ENCODE peak calls at places on chromosomes 11 and 22, in seven cellular contexts. G is OCI-LY7, S is MM.1S, U is PC-3, J is GM23338, Z is SK-N-SH, W is neural progenitor cell. Q is an unnamed sample.

GRCh38 chr11:34329876-34330275 is 27.9 kb downstream of the ABTB2 start:
- DNase-seq in Z (no peak), G (no peak), J (no peak), W (no peak), S (no peak), U (no peak), Q (no peak)

GRCh38 chr22:30210235-30210831 is 36.2 kb downstream of the LIF start:
- DNase-seq in G (no peak), Z (peak; percentile 15), J (no peak), U (peak; percentile 97), S (no peak), W (peak; percentile 29), Q (peak; percentile 74)

GRCh38 chr22:36486619-36487384 is 5.4 kb upstream of the TXN2 start:
- DNase-seq in G (peak; percentile 53), U (peak; percentile 56), Z (no peak), J (peak; percentile 81), W (peak; percentile 77), S (peak; percentile 69), Q (peak; percentile 80)

GRCh38 chr11:83680351-83680750 is 394.2 kb upstream of the CCDC90B start:
- DNase-seq in G (no peak), Z (peak; percentile 2), U (no peak), S (no peak), W (peak; percentile 44), J (no peak), Q (no peak)

GRCh38 chr11:2348986-2349385 is 28.1 kb upstream of the CD81 start:
- DNase-seq in S (no peak), Z (no peak), U (peak; percentile 7), J (no peak), G (peak; percentile 9), W (no peak), Q (no peak)

GRCh38 chr11:86523738-86524602 is 148.4 kb downstream of the ME3 start:
- DNase-seq in J (no peak), G (no peak), U (peak; percentile 95), S (no peak), Z (no peak), W (no peak), Q (peak; percentile 78)

GRCh38 chr11:103055174-103055890 is 36.6 kb downstream of the DCUN1D5 start:
- DNase-seq in J (peak; percentile 62), G (peak; percentile 54), U (peak; percentile 71), S (peak; percentile 37), Z (peak; percentile 12), W (peak; percentile 61), Q (peak; percentile 66)

GRCh38 chr11:72930011-72930410 is 115.8 kb downstream of the ATG16L2 start:
- DNase-seq in G (no peak), Z (no peak), S (no peak), U (peak; percentile 37), W (peak; percentile 52), J (peak; percentile 60), Q (no peak)

GRCh38 chr22:20604776-20605221 is 97.4 kb downstream of the MED15 start:
- DNase-seq in J (peak; percentile 10), U (no peak), Z (peak; percentile 19), S (no peak), G (no peak), W (no peak), Q (no peak)

GRCh38 chr11:31340903-31341572 is 28.5 kb downstream of the DCDC1 start:
- DNase-seq in J (peak; percentile 66), W (peak; percentile 49), U (peak; percentile 50), S (no peak), Z (peak; percentile 12), G (peak; percentile 24), Q (peak; percentile 37)

GRCh38 chr11:85889676-85890579 is 34.7 kb downstream of the CCDC83 start:
- DNase-seq in W (no peak), Z (no peak), U (peak; percentile 97), G (no peak), J (no peak), S (no peak), Q (peak; percentile 68)

GRCh38 chr11:2520736-2521035 is 75.9 kb downstream of the KCNQ1 start:
- DNase-seq in U (no peak), G (no peak), W (no peak), S (no peak), Z (no peak), J (no peak), Q (no peak)

GRCh38 chr22:50271519-50271970 is 1.4 kb upstream of the MAPK11 start:
- DNase-seq in Z (peak; percentile 93), J (peak; percentile 69), G (peak; percentile 73), W (peak; percentile 96), U (peak; percentile 56), S (peak; percentile 61), Q (peak; percentile 84)

GRCh38 chr22:50272103-50272782 is 2.1 kb upstream of the MAPK11 start:
- DNase-seq in S (no peak), U (no peak), J (no peak), Z (peak; percentile 48), G (no peak), W (peak; percentile 45), Q (no peak)

GRCh38 chr22:50276143-50276542 is 6.0 kb upstream of the MAPK11 start:
- DNase-seq in G (peak; percentile 86), U (peak; percentile 16), J (peak; percentile 71), S (peak; percentile 95), Z (peak; percentile 79), W (no peak), Q (peak; percentile 72)

GRCh38 chr22:50275181-50276055 is 5.2 kb upstream of the MAPK11 start:
- DNase-seq in Z (no peak), U (no peak), J (no peak), W (no peak), G (no peak), S (no peak), Q (no peak)

DNA sequence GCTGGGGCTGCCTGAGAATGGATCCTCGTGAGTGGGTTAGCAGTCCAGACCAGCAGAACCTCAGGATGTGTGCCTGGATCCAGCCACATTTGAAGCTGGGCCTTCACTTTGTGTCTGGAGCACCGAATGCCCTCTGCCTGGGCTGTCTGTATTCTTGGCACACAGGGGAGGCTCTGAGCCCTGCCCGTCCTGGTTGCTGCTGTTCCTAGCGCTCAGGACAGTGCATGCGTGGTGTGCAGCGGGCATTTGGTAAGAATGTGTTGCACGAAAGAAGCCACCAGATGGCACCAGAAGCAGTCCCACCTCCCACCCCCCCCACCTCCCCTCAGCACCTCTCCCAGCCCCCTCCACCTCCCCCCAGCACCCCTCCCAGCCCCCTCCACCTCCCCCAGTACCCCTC is 4.1 kb upstream of the MAPK11 start:
- DNase-seq in W (peak; percentile 81), U (peak; percentile 58), G (peak; percentile 80), Z (peak; percentile 90), S (peak; percentile 65), J (peak; percentile 60), Q (peak; percentile 79)
- TF ChIP-seq CTCF in W (peak; percentile 50), U (no peak), G (peak; percentile 47), Z (peak; percentile 39), S (peak; percentile 26), J (no peak), Q (peak; percentile 49)

DNA sequence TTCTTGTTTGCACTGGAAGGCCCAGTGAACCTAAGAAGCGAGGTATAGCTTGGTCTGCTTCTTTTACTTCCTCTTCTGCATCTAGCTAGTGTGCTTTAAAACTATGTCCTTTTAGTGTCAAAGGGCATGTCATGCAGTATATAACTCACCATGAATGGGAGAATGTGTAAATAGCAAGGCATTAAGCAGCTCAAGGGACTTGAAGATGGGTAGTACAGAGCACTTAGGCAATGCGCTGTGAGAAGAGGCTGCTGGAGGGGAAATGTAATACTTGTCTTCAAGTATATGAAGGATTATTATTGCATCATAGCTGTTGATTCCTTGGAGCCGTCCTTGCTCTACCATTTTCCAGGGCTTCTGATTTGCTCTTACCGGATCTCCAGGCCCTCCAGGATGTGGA is 7.6 kb downstream of the MAML2 start:
- DNase-seq in S (no peak), W (no peak), J (no peak), U (no peak), Z (no peak), G (no peak), Q (no peak)
- TF ChIP-seq EZH2phosphoT487 in S (no peak), W (no peak), J (no peak), U (no peak), Z (no peak), G (no peak), Q (no peak)

GRCh38 chr11:125091877-125092664 is 19.4 kb downstream of the TMEM218 start:
- DNase-seq in J (no peak), U (no peak), Z (no peak), G (no peak), S (no peak), W (peak; percentile 13), Q (no peak)

GRCh38 chr11:125090816-125091215 is 20.6 kb downstream of the TMEM218 start:
- DNase-seq in U (no peak), G (no peak), J (no peak), W (no peak), Z (no peak), S (no peak), Q (no peak)

GRCh38 chr11:125092669-125093068 is 18.8 kb downstream of the TMEM218 start:
- DNase-seq in J (no peak), Z (no peak), U (no peak), G (no peak), S (no peak), W (no peak), Q (no peak)

GRCh38 chr11:125093502-125093901 is 17.9 kb downstream of the TMEM218 start:
- DNase-seq in J (no peak), G (no peak), Z (no peak), W (no peak), S (no peak), U (no peak), Q (no peak)

DNA sequence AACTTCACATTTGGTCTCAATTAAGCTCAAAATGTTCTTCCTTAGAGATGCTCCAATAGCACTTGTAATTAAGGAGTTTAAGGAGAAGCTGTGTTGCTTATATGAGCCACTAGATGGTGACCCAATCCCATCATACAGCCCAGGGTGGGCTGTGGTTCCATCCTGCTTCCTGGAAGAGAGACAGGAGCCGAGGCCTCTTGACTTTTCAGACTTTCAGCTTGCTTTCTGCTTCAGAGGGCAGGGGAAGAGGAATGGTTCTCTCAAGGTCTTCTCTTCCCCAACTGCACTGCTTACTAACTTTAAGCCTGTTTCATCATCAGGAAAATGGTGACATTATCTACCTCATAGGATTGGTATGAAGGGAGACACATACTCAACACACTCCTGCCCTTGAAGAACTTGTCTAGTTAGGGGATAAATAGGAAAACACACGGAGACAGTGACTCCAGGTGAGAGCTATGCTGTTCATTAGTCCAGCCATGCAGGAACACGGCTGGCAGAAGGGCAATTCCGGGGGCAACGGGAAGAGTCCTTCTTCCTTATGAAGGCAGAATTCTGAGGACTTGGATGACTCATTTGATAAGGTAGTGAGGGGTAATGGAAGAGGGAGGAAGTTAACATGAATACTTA is 20.1 kb downstream of the TMEM218 start:
- DNase-seq in S (no peak), G (peak; percentile 62), Z (peak; percentile 90), J (peak; percentile 87), W (peak; percentile 89), U (peak; percentile 62), Q (peak; percentile 80)
- TF ChIP-seq CTCF in S (peak; percentile 53), G (peak; percentile 86), Z (peak; percentile 79), J (peak; percentile 89), W (peak; percentile 96), U (peak; percentile 89), Q (peak; percentile 84)

DNA sequence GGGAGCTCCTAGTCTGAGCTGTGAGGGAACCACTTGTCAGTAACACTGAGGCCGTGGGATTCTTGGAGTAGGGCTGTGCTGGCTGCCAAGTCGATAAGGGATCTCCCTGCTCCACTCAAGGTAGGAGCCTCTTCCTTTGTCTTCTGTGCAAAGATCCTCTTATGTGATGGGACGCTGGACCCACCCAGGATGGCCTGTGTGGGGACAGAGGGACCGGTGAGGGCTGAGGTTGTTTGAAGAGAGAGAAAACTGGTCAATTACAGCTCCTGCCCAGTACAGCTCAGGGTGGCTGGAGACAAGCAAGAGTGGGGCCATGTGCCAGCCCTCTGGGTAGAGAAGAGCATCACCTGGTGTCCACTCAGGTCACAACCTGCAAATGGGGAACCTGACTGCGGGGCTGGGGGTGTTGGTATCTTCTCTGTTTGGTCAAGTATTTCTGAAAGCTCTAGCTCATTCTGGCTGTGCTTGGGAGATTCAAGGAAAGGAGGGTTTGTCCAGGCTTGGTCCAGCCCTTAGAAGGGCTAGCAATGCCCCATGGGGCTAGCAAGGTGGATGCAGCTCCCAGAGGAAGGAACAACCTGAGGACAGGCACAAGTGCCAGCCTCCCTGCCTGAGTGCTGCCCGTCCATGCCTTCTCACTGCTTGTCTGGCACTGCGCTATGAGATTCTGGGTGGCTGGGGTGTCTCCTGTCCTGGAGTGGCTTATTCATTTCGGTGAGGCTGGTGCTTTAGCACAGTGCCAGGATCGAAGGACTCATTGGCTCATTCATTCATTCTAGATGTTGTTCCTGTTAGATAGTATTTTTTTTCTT is 27.6 kb upstream of the BAIAP2L2 start:
- DNase-seq in W (no peak), Z (no peak), S (no peak), U (no peak), G (no peak), J (no peak), Q (no peak)
- TF ChIP-seq EZH2phosphoT487 in W (no peak), Z (no peak), S (no peak), U (no peak), G (no peak), J (no peak), Q (no peak)

Q was measured in hepatocyte.